ENCODE peak calls at places on chromosomes 2 and 18, in six cellular contexts. O, P, A, E, T and Q are unnamed samples. For H3K4me1, the result is how much of the 10 kb centered on the place peaks cover.

GRCh38 chr2:163774862-163775261 is 39.1 kb upstream of the FIGN start:
- DNase-seq in O (no peak), P (peak), A (peak), E (no peak), T (no peak), Q (no peak)

GRCh38 chr2:174003635-174004310 is 38.6 kb upstream of the SP3 start:
- DNase-seq in O (no peak), P (no peak), A (peak), E (no peak), T (peak), Q (no peak)

GRCh38 chr2:37688771-37689468 is 17.5 kb upstream of the CDC42EP3 start:
- DNase-seq in O (peak), P (peak), A (peak), E (no peak), T (no peak), Q (no peak)

GRCh38 chr2:117763806-117764205 is 50.7 kb upstream of the DDX18 start:
- DNase-seq in O (no peak), P (no peak), A (no peak), E (no peak), T (peak), Q (no peak)

GRCh38 chr2:1660656-1661650 is 83.4 kb downstream of the PXDN start:
- DNase-seq in O (no peak), P (no peak), A (no peak), E (no peak), T (no peak), Q (no peak)

GRCh38 chr2:191565647-191566198 is 112.2 kb upstream of the NABP1 start:
- DNase-seq in O (no peak), P (no peak), A (peak), E (no peak), T (no peak), Q (no peak)

GRCh38 chr2:121771976-121772742 is 16.7 kb downstream of the TSN start:
- DNase-seq in O (no peak), P (peak), A (no peak), E (peak), T (no peak), Q (no peak)

GRCh38 chr2:38836801-38837200 is 38.9 kb downstream of the DHX57 start:
- DNase-seq in O (no peak), P (peak), A (no peak), E (no peak), T (no peak), Q (no peak)

GRCh38 chr18:63997041-63997440 is 27.2 kb downstream of the SERPINB8 start:
- DNase-seq in O (no peak), P (no peak), A (peak), E (no peak), T (no peak), Q (no peak)

GRCh38 chr2:138003411-138003810 is 39.1 kb downstream of the HNMT start:
- DNase-seq in O (no peak), P (no peak), A (no peak), E (no peak), T (no peak), Q (no peak)

GRCh38 chr18:46426311-46427047 is 230.5 kb downstream of the LOXHD1 start:
- DNase-seq in O (no peak), P (no peak), A (no peak), E (peak), T (no peak), Q (no peak)

GRCh38 chr2:39623916-39624315 is 41.8 kb upstream of the TMEM178A start:
- DNase-seq in O (no peak), P (no peak), A (no peak), E (no peak), T (no peak), Q (no peak)

GRCh38 chr2:201149064-201149820 is 33.3 kb downstream of the CFLAR start:
- DNase-seq in O (no peak), P (peak), A (peak), E (no peak), T (no peak), Q (no peak)

GRCh38 chr2:224436634-224437033 is 34.7 kb upstream of the FAM124B start:
- DNase-seq in O (no peak), P (peak), A (no peak), E (no peak), T (no peak), Q (no peak)

GRCh38 chr18:46310258-46310657 is 206.1 kb downstream of the HAUS1 start:
- DNase-seq in O (no peak), P (no peak), A (no peak), E (no peak), T (no peak), Q (no peak)

GRCh38 chr18:3062798-3063563 is 50.0 kb upstream of the LPIN2 start:
- DNase-seq in O (peak), P (peak), A (peak), E (peak), T (peak), Q (peak)

GRCh38 chr18:6729247-6730091 is at the start of gene ARHGAP28:
- DNase-seq in O (peak), P (peak), A (peak), E (peak), T (peak), Q (peak)

GRCh38 chr2:110958720-110959119 is 162.0 kb upstream of the BCL2L11 start:
- DNase-seq in O (no peak), P (no peak), A (no peak), E (no peak), T (no peak), Q (no peak)

GRCh38 chr2:203740741-203741363 is 34.4 kb downstream of the CD28 start:
- DNase-seq in O (no peak), P (peak), A (no peak), E (no peak), T (no peak), Q (no peak)

GRCh38 chr18:54269924-54270844 is 867 bp downstream of the POLI start:
- DNase-seq in O (peak), P (peak), A (peak), E (peak), T (peak), Q (peak)

GRCh38 chr18:58400337-58400885 is 228.5 kb downstream of the ALPK2 start:
- DNase-seq in O (no peak), P (no peak), A (peak), E (no peak), T (no peak), Q (peak)

DNA sequence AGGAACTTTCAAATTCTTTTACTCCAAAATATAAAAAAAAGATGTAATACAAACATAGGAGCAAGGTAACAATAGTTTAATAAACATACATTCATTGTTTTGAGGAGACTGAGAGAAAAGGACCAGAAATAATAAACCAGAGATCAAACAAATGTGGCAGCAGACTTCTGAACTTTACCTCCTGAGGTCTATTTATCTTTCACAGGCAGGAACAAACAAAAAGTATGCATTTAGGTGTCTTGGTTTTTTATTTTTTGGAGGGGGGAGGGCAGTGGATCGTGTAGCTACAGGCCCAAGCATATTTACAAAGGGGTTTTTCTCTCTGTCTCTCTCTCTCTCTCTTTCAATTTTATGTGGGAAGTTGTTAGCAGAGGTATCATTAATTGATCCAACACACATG is 5.6 kb downstream of the PPP4R1 start:
- DNase-seq in O (no peak), P (no peak), A (no peak), E (no peak), T (no peak), Q (no peak)
- H3K4me1 ChIP-seq in O (under half), P (under half), A (under half), E (under half), T (under half), Q (under half)

GRCh38 chr2:45729753-45730512 is 78.5 kb downstream of the PRKCE start:
- DNase-seq in O (no peak), P (no peak), A (no peak), E (no peak), T (no peak), Q (peak)
- TF ChIP-seq CTCF in O (no peak), P (no peak), A (no peak), E (peak), T (peak), Q (peak)

GRCh38 chr2:195338856-195339255 is 318.2 kb upstream of the SLC39A10 start:
- DNase-seq in O (no peak), P (no peak), A (no peak), E (no peak), T (no peak), Q (no peak)
- H3K4me1 ChIP-seq in O (under half), P (under half), A (under half), E (under half), T (under half), Q (under half)

DNA sequence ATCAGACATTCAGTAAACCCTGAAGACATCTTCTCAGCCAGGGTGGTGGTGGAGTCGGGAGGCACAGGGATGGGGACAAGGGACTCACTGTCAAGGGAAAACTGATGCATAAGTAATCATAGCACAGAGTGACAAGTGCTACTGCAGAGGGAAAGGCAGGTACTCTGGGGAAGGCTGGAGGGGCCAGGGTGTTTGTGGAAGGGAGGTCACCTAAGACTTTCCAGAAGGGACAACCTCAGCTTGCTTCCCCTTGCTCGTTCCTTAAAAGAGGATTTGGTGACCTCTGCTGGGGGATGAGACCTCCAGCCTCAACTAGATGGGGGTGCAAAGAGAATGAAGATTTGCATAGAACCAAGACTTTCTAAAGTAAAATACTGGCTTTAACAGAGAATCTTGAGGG is 99.5 kb downstream of the SLC4A3 start:
- DNase-seq in O (no peak), P (no peak), A (no peak), E (no peak), T (no peak), Q (peak)
- TF ChIP-seq CTCF in O (no peak), P (no peak), A (peak), E (no peak), T (no peak), Q (peak)

DNA sequence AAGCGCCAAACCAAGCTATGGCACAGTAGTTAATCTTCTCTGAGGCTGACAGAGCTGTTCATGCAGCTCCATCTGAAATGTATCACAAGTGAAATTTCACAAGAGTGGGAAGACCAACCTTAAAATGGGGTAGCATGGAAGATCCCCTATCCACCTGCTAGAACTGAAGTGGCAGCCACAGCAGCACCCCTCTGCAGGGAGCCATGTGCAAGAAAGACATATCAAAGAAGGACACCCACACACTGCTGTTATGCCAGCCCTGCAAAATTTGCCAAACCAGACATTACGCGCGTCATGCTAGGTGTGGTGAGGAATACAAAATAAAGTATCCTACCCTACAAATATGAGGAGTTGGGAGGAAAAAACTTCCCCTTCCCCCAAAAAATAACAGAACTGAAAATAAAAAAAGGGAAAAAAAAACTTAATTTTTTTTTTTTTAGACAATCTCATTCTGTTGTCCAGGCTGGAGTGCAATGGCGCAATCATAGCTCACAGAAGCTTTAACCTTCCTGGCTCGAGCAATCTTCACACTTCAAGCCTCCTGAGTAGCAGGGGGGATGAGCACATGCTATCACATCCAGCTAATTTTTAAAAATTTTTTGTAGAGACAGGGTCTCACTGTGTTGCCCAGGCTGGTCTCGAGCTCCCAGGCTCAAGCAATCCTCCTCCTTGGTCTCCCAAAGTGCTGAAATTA is 76.2 kb downstream of the STK39 start:
- DNase-seq in O (no peak), P (no peak), A (no peak), E (no peak), T (no peak), Q (no peak)
- H3K4me1 ChIP-seq in O (under half), P (under half), A (under half), E (under half), T (under half), Q (under half)

GRCh38 chr18:8742382-8743361 is 37.3 kb downstream of the MTCL1 start:
- DNase-seq in O (no peak), P (no peak), A (no peak), E (no peak), T (no peak), Q (no peak)
- TF ChIP-seq CTCF in O (no peak), P (no peak), A (no peak), E (no peak), T (no peak), Q (no peak)

GRCh38 chr2:236745420-236746210 is 176.0 kb downstream of the ACKR3 start:
- DNase-seq in O (no peak), P (peak), A (peak), E (no peak), T (no peak), Q (no peak)
- H3K4me1 ChIP-seq in O (under half), P (under half), A (half or more), E (under half), T (under half), Q (under half)

DNA sequence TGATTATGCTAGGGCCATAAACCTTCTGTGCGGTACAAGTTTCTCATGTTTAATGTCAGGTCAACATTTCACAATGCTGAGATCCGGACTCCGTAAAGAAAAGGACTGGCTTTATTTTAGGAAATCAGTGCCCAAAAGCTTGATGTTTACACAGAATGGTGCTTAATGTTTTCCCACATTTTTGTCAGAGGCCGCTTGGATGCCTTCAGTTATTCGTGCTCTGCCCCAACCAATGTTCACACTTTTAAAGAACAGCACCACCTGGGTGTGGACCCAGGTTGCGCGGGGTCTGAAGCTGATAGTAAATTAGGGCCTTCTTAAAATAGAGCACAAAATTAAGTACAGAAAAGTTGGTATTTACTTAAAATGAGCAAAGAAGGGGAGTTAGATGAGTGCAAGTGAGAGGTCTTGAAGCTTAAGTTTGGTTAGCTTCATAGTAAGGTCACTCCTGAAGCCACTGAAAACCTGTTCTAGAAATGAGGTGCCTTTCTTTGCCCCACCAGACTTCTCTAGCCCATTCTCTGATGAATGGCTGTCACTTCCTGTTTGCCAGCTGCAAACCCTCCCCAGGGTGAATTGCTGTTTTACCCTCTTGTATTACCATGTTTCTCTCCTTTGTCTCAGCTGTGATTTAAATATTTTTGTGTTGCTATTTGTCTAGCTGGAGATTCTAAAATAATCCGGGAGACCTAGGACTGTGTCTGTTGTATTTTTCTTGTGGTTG is 20.5 kb downstream of the SLC3A1 start:
- DNase-seq in O (no peak), P (no peak), A (no peak), E (no peak), T (no peak), Q (peak)
- TF ChIP-seq CTCF in O (no peak), P (no peak), A (peak), E (no peak), T (no peak), Q (peak)